ENCODE peak calls at places on chromosomes 3 and 15, in four cellular contexts. M is left ventricle myocardium inferior, J is skeletal muscle cell, O is glutamatergic neuron. X is an unnamed sample.
A peak's percentile ranks its signal among the peaks of the same experiment; 100 is the strongest.

GRCh38 chr3:174859109-174859735 is at the start of gene NAALADL2:
- DNase-seq in O (no peak), M (no peak), J (no peak), X (no peak)

GRCh38 chr3:58998476-58999117 is 51.2 kb downstream of the CFAP20DC start:
- DNase-seq in O (no peak), M (no peak), J (peak; percentile 82), X (no peak)

GRCh38 chr3:13217736-13218540 is 144.7 kb upstream of the IQSEC1 start:
- DNase-seq in O (no peak), J (no peak), M (no peak), X (no peak)

GRCh38 chr15:66854012-66854965 is 152.3 kb downstream of the SMAD6 start:
- DNase-seq in O (no peak), M (no peak), J (no peak), X (peak; percentile 54)

GRCh38 chr15:86121568-86121967 is 41.9 kb downstream of the AGBL1 start:
- DNase-seq in M (no peak), O (no peak), J (no peak), X (no peak)

GRCh38 chr3:69079269-69080159 is 651 bp downstream of the UBA3 start:
- DNase-seq in M (no peak), J (no peak), O (peak; percentile 57), X (no peak)

GRCh38 chr3:128727059-128727458 is 1.1 kb downstream of the RAB7A start:
- DNase-seq in O (no peak), J (no peak), M (no peak), X (no peak)

GRCh38 chr3:126054870-126055269 is 29.1 kb downstream of the SLC41A3 start:
- DNase-seq in M (no peak), O (no peak), J (no peak), X (no peak)

GRCh38 chr3:99023590-99024192 is 122.2 kb upstream of the DCBLD2 start:
- DNase-seq in J (no peak), M (no peak), O (no peak), X (no peak)

GRCh38 chr3:16828815-16829214 is 55.9 kb upstream of the PLCL2 start:
- DNase-seq in M (no peak), J (no peak), O (peak; percentile 63), X (no peak)

GRCh38 chr3:53255360-53255774 is 455 bp downstream of the TKT start:
- DNase-seq in J (no peak), O (no peak), M (peak; percentile 30), X (no peak)

GRCh38 chr3:70471464-70472342 is 159.3 kb upstream of the MDFIC2 start:
- DNase-seq in J (no peak), O (no peak), M (no peak), X (no peak)

GRCh38 chr3:8113649-8114048 is 388.0 kb upstream of the LMCD1 start:
- DNase-seq in M (no peak), O (no peak), J (no peak), X (no peak)

GRCh38 chr3:169990431-169990830 is 23.8 kb downstream of the SEC62 start:
- DNase-seq in J (no peak), O (no peak), M (no peak), X (no peak)

GRCh38 chr15:70493787-70494514 is 269.4 kb downstream of the UACA start:
- DNase-seq in M (no peak), J (no peak), O (no peak), X (no peak)

GRCh38 chr3:80676869-80677268 is 909.1 kb upstream of the ROBO1 start:
- DNase-seq in M (no peak), J (no peak), O (no peak), X (no peak)

GRCh38 chr3:194536883-194537637 is 50.3 kb upstream of the ATP13A3 start:
- DNase-seq in O (no peak), J (no peak), M (peak; percentile 33), X (no peak)

GRCh38 chr3:45092132-45093031 is 53.8 kb downstream of the CDCP1 start:
- DNase-seq in M (no peak), J (no peak), O (no peak), X (no peak)

GRCh38 chr3:59290358-59290757 is 240.5 kb upstream of the CFAP20DC start:
- DNase-seq in J (no peak), M (no peak), O (no peak), X (no peak)

GRCh38 chr15:101536166-101536874 is 46.8 kb upstream of the PCSK6 start:
- DNase-seq in J (no peak), O (no peak), M (no peak), X (no peak)

GRCh38 chr15:68012911-68013310 is 41.2 kb upstream of the PIAS1 start:
- DNase-seq in J (no peak), O (no peak), M (no peak), X (no peak)

GRCh38 chr15:40932146-40932545 is 3.0 kb downstream of the DLL4 start:
- DNase-seq in M (no peak), O (no peak), J (no peak), X (no peak)

GRCh38 chr15:49842331-49842730 is 221.5 kb downstream of the DTWD1 start:
- DNase-seq in J (no peak), O (no peak), M (no peak), X (no peak)

GRCh38 chr3:114624676-114625181 is 330.9 kb downstream of the TIGIT start:
- DNase-seq in O (peak; percentile 25), M (peak; percentile 92), J (peak; percentile 97), X (peak; percentile 90)

GRCh38 chr3:107971181-107971580 is 119.7 kb downstream of the CD47 start:
- DNase-seq in O (no peak), J (no peak), M (no peak), X (no peak)

GRCh38 chr3:72270072-72270611 is 485.2 kb upstream of the PROK2 start:
- DNase-seq in M (peak; percentile 86), O (no peak), J (peak; percentile 97), X (peak; percentile 88)

GRCh38 chr3:160756907-160757623 is 1.0 kb downstream of the PPM1L start:
- DNase-seq in J (no peak), M (peak; percentile 19), O (peak; percentile 39), X (peak; percentile 54)

GRCh38 chr3:112010631-112011030 is 11.9 kb downstream of the TAGLN3 start:
- DNase-seq in M (no peak), O (no peak), J (no peak), X (no peak)

GRCh38 chr3:8663177-8664061 is 18.8 kb upstream of the SSUH2 start:
- DNase-seq in M (peak; percentile 29), O (peak; percentile 84), J (no peak), X (peak; percentile 75)

GRCh38 chr3:119413603-119414280 is 49.7 kb downstream of the TMEM39A start:
- DNase-seq in O (no peak), J (no peak), M (no peak), X (no peak)

GRCh38 chr3:119237299-119237698 is 3.4 kb downstream of the B4GALT4 start:
- DNase-seq in O (no peak), M (no peak), J (no peak), X (no peak)

GRCh38 chr15:77468896-77469295 is 48.2 kb downstream of the HMG20A start:
- DNase-seq in M (no peak), J (no peak), O (no peak), X (no peak)

GRCh38 chr3:129233538-129233937 is 15.9 kb upstream of the COPG1 start:
- DNase-seq in J (no peak), O (no peak), M (peak; percentile 36), X (no peak)

GRCh38 chr3:123093696-123094095 is 26.9 kb downstream of the PDIA5 start:
- DNase-seq in J (no peak), O (no peak), M (no peak), X (no peak)

GRCh38 chr15:78263351-78263781 is 996 bp upstream of the DNAJA4 start:
- DNase-seq in J (no peak), O (no peak), M (no peak), X (no peak)

GRCh38 chr3:134334231-134334900 is 39.9 kb downstream of the AMOTL2 start:
- DNase-seq in M (no peak), O (no peak), J (no peak), X (peak; percentile 48)

GRCh38 chr3:150000631-150001030 is 29.9 kb upstream of the PFN2 start:
- DNase-seq in M (no peak), O (no peak), J (no peak), X (no peak)

GRCh38 chr3:43024183-43024865 is 45.2 kb downstream of the GASK1A start:
- DNase-seq in M (no peak), J (no peak), O (no peak), X (no peak)

GRCh38 chr3:87413821-87414220 is 137.4 kb upstream of the POU1F1 start:
- DNase-seq in J (no peak), O (no peak), M (no peak), X (no peak)

GRCh38 chr15:77031376-77032050 is 36.6 kb downstream of the PSTPIP1 start:
- DNase-seq in O (peak; percentile 66), J (no peak), M (no peak), X (peak; percentile 55)

X was measured in sciatic nerve.